ENCODE peak calls at places on chromosomes 6 and 20, in four cellular contexts. F is HepG2, B is HEK293T, N is K562. Z is an unnamed sample.

GRCh38 chr6:33211666-33212422 is 3.5 kb downstream of the RING1 start:
- DNase-seq in F (no peak), B (no peak), N (peak; percentile 63), Z (no peak)

GRCh38 chr20:481167-481566 is 18.8 kb upstream of the TBC1D20 start:
- DNase-seq in F (no peak), B (no peak), N (no peak), Z (no peak)

GRCh38 chr6:109344226-109344625 is 38.0 kb downstream of the CD164 start:
- DNase-seq in F (no peak), B (no peak), N (no peak), Z (no peak)

GRCh38 chr6:28474441-28475219 is 31.3 kb upstream of the ZSCAN23 start:
- DNase-seq in F (peak; percentile 85), B (peak; percentile 56), N (peak; percentile 64), Z (peak; percentile 76)

GRCh38 chr6:102907181-102907580 is 1513.7 kb downstream of the GRIK2 start:
- DNase-seq in F (no peak), B (no peak), N (no peak), Z (no peak)

GRCh38 chr20:14401479-14402138 is 64.2 kb upstream of the FLRT3 start:
- DNase-seq in F (no peak), B (no peak), N (no peak), Z (no peak)

GRCh38 chr20:17560344-17561074 is 9.4 kb upstream of the DSTN start:
- DNase-seq in F (no peak), B (no peak), N (no peak), Z (no peak)

GRCh38 chr6:31659649-31660223 is 842 bp downstream of the C6orf47 start:
- DNase-seq in F (no peak), B (no peak), N (no peak), Z (no peak)

GRCh38 chr20:2729791-2730190 is 37.2 kb downstream of the EBF4 start:
- DNase-seq in F (no peak), B (no peak), N (no peak), Z (no peak)

GRCh38 chr6:163490826-163491577 is 76.5 kb downstream of the QKI start:
- DNase-seq in F (no peak), B (peak; percentile 30), N (no peak), Z (no peak)

GRCh38 chr6:34809914-34810882 is 18.3 kb downstream of the BLTP3A start:
- DNase-seq in F (no peak), B (no peak), N (no peak), Z (no peak)

GRCh38 chr6:154093231-154094044 is 54.4 kb downstream of the OPRM1 start:
- DNase-seq in F (no peak), B (no peak), N (no peak), Z (no peak)

GRCh38 chr20:51233345-51233744 is 210.4 kb upstream of the KCNG1 start:
- DNase-seq in F (no peak), B (no peak), N (no peak), Z (no peak)

GRCh38 chr6:72894091-72894490 is 272.2 kb downstream of the KCNQ5 start:
- DNase-seq in F (no peak), B (no peak), N (no peak), Z (no peak)

GRCh38 chr6:35014341-35014740 is 125.3 kb downstream of the ANKS1A start:
- DNase-seq in F (no peak), B (no peak), N (no peak), Z (no peak)

GRCh38 chr6:81834141-81834621 is 81.7 kb upstream of the TENT5A start:
- DNase-seq in F (no peak), B (no peak), N (no peak), Z (no peak)

GRCh38 chr6:19719691-19720127 is 117.5 kb upstream of the ID4 start:
- DNase-seq in F (no peak), B (no peak), N (no peak), Z (no peak)

GRCh38 chr6:117483645-117484016 is 1.2 kb downstream of the DCBLD1 start:
- DNase-seq in F (peak; percentile 44), B (peak; percentile 59), N (no peak), Z (no peak)

GRCh38 chr20:45888681-45889080 is 1.3 kb upstream of the SPATA25 start:
- DNase-seq in F (no peak), B (no peak), N (no peak), Z (no peak)

GRCh38 chr6:89411019-89411268 is 1.1 kb downstream of the RRAGD start:
- DNase-seq in F (no peak), B (no peak), N (no peak), Z (no peak)

GRCh38 chr20:54860716-54861115 is 385.3 kb downstream of the DOK5 start:
- DNase-seq in F (no peak), B (no peak), N (no peak), Z (no peak)

GRCh38 chr6:6320901-6321300 is 439 bp upstream of the F13A1 start:
- DNase-seq in F (no peak), B (no peak), N (no peak), Z (no peak)

GRCh38 chr20:50629675-50630055 is 61.7 kb downstream of the RIPOR3 start:
- DNase-seq in F (no peak), B (no peak), N (no peak), Z (no peak)

GRCh38 chr6:128432394-128432793 is 88.0 kb downstream of the PTPRK start:
- DNase-seq in F (no peak), B (no peak), N (no peak), Z (no peak)

GRCh38 chr20:19991826-19992225 is 25.3 kb upstream of the NAA20 start:
- DNase-seq in F (no peak), B (no peak), N (no peak), Z (no peak)

GRCh38 chr6:106005013-106005412 is 81.1 kb upstream of the PRDM1 start:
- DNase-seq in F (no peak), B (no peak), N (no peak), Z (no peak)

GRCh38 chr6:98471444-98471843 is 362.9 kb upstream of the POU3F2 start:
- DNase-seq in F (no peak), B (no peak), N (no peak), Z (no peak)

GRCh38 chr6:26295691-26296555 is 69.1 kb upstream of the BTN3A2 start:
- DNase-seq in F (peak; percentile 86), B (no peak), N (peak; percentile 75), Z (no peak)

GRCh38 chr6:32700391-32701040 is 34.1 kb upstream of the HLA-DQB1 start:
- DNase-seq in F (peak; percentile 56), B (peak; percentile 61), N (peak; percentile 28), Z (no peak)

GRCh38 chr20:48957521-48957920 is 36.0 kb downstream of the ARFGEF2 start:
- DNase-seq in F (no peak), B (no peak), N (no peak), Z (no peak)

GRCh38 chr20:17752452-17752851 is 52.7 kb downstream of the BANF2 start:
- DNase-seq in F (no peak), B (no peak), N (no peak), Z (no peak)

GRCh38 chr6:158029668-158030230 is 48.1 kb downstream of the SYNJ2 start:
- DNase-seq in F (no peak), B (no peak), N (no peak), Z (no peak)

GRCh38 chr6:116624036-116624805 is 7.9 kb downstream of the RSPH4A start:
- DNase-seq in F (peak; percentile 30), B (no peak), N (no peak), Z (no peak)

GRCh38 chr20:38353298-38353697 is 7.0 kb downstream of the LBP start:
- DNase-seq in F (no peak), B (no peak), N (no peak), Z (no peak)

GRCh38 chr20:36482044-36482473 is 59.3 kb upstream of the MYL9 start:
- DNase-seq in F (no peak), B (no peak), N (no peak), Z (no peak)

GRCh38 chr6:27332692-27333641 is 20.9 kb upstream of the POM121L2 start:
- DNase-seq in F (peak; percentile 75), B (peak; percentile 68), N (peak; percentile 67), Z (peak; percentile 24)

GRCh38 chr6:10412948-10413849 is 1.7 kb downstream of the TFAP2A start:
- DNase-seq in F (no peak), B (no peak), N (no peak), Z (no peak)

GRCh38 chr6:75317503-75318206 is 33.1 kb upstream of the TMEM30A start:
- DNase-seq in F (no peak), B (no peak), N (no peak), Z (no peak)

GRCh38 chr6:75318900-75319299 is 34.3 kb upstream of the TMEM30A start:
- DNase-seq in F (no peak), B (no peak), N (no peak), Z (no peak)

DNA sequence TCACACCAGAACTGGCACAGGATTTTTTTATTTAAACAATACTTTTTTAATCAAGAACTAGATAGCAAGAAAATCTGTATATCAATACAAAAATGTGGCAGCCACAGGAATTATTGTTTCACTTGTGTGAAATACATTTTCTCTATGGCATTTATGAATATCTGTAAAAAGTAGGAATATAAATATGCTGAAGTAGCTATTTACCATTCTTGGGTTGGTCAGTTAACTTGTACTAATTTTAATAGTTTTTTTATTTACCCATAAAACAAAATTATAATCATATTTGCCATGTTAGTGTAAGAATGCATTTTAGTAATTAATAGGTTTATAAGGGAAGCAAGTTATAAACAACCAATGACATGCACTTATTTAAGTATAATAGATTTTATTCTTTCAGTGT is 31.4 kb upstream of the TMEM30A start:
- DNase-seq in F (no peak), B (no peak), N (no peak), Z (no peak)
- TF ChIP-seq FOXK2 in F (no peak), B (no peak), N (no peak), Z (no peak)

GRCh38 chr6:12126051-12126450 is 113.9 kb downstream of the HIVEP1 start:
- DNase-seq in F (no peak), B (no peak), N (no peak), Z (no peak)
- TF ChIP-seq FOXK2 in F (no peak), B (no peak), N (no peak), Z (no peak)

DNA sequence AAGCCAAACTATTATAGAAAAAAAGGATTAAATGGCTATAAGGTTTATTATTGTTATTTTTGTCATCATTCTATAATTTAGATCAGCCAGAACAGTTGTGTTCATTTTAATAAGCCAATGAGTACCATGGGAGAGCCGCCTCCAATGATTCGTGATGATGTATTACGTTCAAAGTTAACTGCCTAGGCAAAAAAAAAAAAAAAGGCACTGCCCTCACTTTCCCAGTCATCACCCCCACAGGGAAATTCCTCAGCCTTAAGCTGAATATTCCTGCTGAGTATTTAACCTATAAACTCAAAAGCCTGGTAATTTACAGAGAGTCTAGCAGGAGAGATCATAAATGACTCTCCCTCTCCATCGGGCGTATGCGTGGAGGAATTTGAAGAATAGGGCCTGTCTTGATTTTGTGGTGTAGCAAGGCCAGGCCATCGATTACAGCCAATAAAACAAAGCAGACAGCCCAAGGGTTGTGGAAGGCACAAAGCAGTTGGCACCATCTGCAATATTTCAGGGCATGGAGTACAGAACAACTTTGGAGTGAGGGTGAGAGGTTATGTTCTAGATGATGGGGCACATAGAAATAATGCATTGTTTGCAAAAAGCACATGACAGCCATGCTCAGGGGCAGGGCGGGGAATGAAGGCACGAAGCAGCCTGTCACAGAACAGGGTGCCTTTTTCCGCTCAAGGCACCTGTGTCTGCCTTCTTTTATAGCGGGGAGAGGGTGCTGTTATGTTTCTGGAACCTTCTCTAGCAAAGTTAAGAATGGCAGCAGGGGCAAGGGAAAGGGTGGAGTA is 138.2 kb upstream of the DTNBP1 start:
- DNase-seq in F (no peak), B (no peak), N (no peak), Z (no peak)
- TF ChIP-seq FOXK2 in F (no peak), B (no peak), N (no peak), Z (no peak)

GRCh38 chr6:21554286-21554685 is 39.3 kb upstream of the SOX4 start:
- DNase-seq in F (no peak), B (no peak), N (no peak), Z (no peak)
- TF ChIP-seq FOXK2 in F (no peak), B (no peak), N (no peak), Z (no peak)